ENCODE peak calls at places on chromosomes 1 and 21, in four cellular contexts. A is lower leg skin, V is A549, R is RWPE2. P is an unnamed sample.

GRCh38 chr1:170309389-170310013 is 163.7 kb downstream of the NTMT2 start:
- DNase-seq in A (no peak), V (no peak), R (no peak), P (no peak)

GRCh38 chr1:155977607-155978324 is 581 bp downstream of the ARHGEF2 start:
- DNase-seq in A (no peak), V (peak), R (no peak), P (no peak)

GRCh38 chr1:64516803-64517568 is 47.1 kb downstream of the CACHD1 start:
- DNase-seq in A (no peak), V (no peak), R (no peak), P (no peak)

GRCh38 chr1:154178856-154179811 is 12.8 kb downstream of the TPM3 start:
- DNase-seq in A (no peak), V (no peak), R (no peak), P (no peak)

GRCh38 chr21:36478941-36479340 is 981 bp downstream of the CLDN14 start:
- DNase-seq in A (no peak), V (peak), R (no peak), P (no peak)

GRCh38 chr1:94418664-94419655 is 771 bp downstream of the ABCD3 start:
- DNase-seq in A (peak), V (peak), R (no peak), P (no peak)

GRCh38 chr1:178774263-178774662 is 49.2 kb downstream of the RALGPS2 start:
- DNase-seq in A (no peak), V (peak), R (no peak), P (no peak)

GRCh38 chr1:115828101-115829022 is 12.6 kb downstream of the NHLH2 start:
- DNase-seq in A (no peak), V (no peak), R (peak), P (no peak)

GRCh38 chr1:59272507-59272906 is 24.4 kb upstream of the FGGY start:
- DNase-seq in A (no peak), V (no peak), R (no peak), P (no peak)
- TF ChIP-seq CTCF in A (no peak), V (no peak), R (no peak), P (no peak)

DNA sequence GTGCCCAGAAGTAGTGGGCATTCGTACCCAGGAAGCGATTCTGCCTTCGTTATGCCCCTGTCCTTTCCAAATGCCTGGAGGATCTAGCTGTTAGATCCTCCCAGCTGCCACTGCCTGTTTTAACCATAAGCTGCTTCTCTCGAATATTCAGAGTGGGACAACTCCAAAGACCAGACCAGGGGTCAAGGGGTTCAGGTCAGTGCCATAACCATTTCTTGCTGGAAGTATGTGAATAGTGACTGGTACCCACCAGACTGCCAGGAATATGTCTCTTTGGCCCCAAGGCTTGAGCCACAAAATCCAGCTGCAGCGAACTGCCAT is 914 bp upstream of the MTF1 start:
- DNase-seq in A (no peak), V (no peak), R (no peak), P (no peak)
- H3K4me3 ChIP-seq in A (no peak), V (peak), R (peak), P (peak)

GRCh38 chr1:23567996-23568607 is 8.8 kb upstream of the ID3 start:
- DNase-seq in A (no peak), V (no peak), R (no peak), P (no peak)

GRCh38 chr1:23568608-23569383 is 9.5 kb upstream of the ID3 start:
- DNase-seq in A (no peak), V (no peak), R (no peak), P (no peak)

GRCh38 chr1:23563755-23564374 is 4.6 kb upstream of the ID3 start:
- DNase-seq in A (no peak), V (peak), R (no peak), P (no peak)

GRCh38 chr1:23567629-23567995 is 8.3 kb upstream of the ID3 start:
- DNase-seq in A (no peak), V (no peak), R (no peak), P (no peak)

DNA sequence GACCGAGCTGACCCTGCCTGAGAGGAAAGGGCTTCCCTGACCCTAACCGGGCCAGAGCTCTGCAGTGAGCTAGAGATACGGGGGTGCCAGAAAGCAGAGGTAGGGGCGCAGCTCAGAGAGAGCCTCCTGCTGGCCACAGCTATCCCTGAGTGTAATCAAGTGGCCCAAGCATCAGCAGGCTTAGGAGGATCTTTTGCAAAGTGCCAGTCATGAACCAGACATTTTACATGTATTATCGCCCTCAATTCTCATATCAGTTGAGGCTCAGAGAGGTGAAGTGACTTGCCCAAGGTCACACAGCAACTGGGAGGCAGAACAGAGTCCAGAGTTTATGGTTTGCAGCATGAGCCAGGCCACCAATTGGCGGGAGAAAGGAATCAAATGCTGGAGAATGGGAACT is 7.0 kb upstream of the ID3 start:
- DNase-seq in A (no peak), V (no peak), R (no peak), P (no peak)
- TF ChIP-seq CTCF in A (no peak), V (peak), R (no peak), P (no peak)

DNA sequence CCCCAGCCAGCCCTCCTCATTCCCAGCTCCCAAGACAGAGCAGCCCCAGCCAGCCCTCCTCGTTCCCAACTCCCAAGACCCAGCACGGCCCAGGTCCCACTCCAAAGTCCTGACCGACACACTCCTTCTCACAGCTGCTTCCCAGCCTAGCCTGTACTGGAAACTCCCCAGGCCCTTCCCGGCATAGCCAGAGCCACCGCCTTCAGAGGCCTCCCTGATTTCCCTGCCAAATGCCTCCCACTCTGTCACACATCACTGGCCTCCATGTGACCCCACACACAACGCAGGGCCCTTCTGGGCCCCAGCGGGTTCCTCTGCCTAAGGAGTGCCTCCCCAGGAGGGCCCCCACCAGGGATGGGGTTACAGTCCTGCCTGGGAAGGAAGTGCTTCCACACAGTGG is 2.8 kb downstream of the UBE2J2 start:
- DNase-seq in A (no peak), V (no peak), R (no peak), P (no peak)
- H3K4me3 ChIP-seq in A (no peak), V (no peak), R (no peak), P (no peak)

GRCh38 chr1:36859926-36860325 is 174.4 kb downstream of the GRIK3 start:
- DNase-seq in A (no peak), V (no peak), R (no peak), P (no peak)
- TF ChIP-seq CTCF in A (no peak), V (no peak), R (no peak), P (no peak)

DNA sequence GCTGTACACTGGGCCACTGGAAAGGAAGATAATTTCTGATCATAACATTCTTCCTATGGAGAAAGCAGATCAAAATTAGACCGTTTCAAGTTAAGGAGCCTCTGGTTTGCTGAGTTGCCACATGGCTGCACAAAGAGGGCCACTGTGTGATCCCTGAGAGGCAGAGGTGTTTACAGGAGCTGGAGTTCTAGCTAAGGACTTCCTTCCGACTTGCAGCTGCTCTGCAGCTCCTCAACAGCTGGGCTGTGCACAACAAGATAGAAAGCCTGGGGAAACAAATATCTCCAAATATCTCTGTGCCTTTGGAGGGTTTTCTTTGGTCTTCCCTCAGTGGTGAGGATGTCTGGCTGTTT is 26.8 kb downstream of the GADD45A start:
- DNase-seq in A (no peak), V (no peak), R (no peak), P (no peak)
- H3K4me3 ChIP-seq in A (no peak), V (no peak), R (no peak), P (no peak)

GRCh38 chr1:102627145-102627544 is 481.2 kb downstream of the COL11A1 start:
- DNase-seq in A (no peak), V (no peak), R (no peak), P (no peak)

GRCh38 chr1:102630041-102630440 is 478.3 kb downstream of the COL11A1 start:
- DNase-seq in A (no peak), V (no peak), R (no peak), P (no peak)

DNA sequence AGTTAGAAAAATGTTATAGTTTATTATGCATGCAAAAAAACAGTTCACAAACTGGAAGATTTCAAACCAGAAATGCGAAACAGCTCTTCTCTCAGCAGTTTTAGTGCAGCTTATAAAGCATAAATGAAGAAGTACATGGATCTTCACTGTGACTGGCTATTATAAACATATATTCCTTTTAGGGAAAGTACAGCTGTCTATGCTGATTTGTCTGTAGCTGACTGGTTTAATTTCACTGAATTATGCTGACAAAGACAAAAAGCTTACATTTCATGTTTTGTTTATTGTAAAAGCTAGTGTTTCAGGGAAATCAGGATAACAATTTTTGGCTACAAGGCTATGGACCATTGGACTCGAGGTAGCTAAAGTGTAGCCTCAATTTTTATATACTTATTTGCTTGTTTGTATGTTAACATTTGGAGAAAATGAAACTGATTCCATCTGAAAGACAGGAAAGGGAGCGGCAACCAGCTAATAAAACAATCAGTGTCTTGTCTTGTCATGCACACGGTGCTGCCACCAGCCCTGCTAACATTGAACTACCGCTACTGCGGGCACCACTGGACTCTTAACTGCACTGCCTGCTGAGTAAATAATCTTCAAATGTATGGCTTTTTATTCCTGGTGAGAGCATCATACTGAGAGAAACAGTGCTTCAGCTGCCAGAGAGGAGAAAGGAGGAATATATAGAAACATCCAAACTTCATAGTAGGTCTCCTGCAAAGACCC is 480.1 kb downstream of the COL11A1 start:
- DNase-seq in A (no peak), V (peak), R (no peak), P (no peak)
- TF ChIP-seq CTCF in A (no peak), V (no peak), R (no peak), P (peak)

P was measured in LNCaP clone FGC.